ENCODE peak calls at places on chromosomes 11 and 22, in five cellular contexts. H is GM12878, A is H1, C is K562, U is HepG2. S is an unnamed sample.

GRCh38 chr11:65854871-65855837 is 2.8 kb downstream of the CFL1 start:
- DNase-seq in H (no peak), A (no peak), C (no peak), U (no peak), S (no peak)

GRCh38 chr11:22875869-22876473 is 15.7 kb upstream of the CCDC179 start:
- DNase-seq in H (peak; percentile 38), A (no peak), C (peak; percentile 60), U (peak; percentile 85), S (peak; percentile 44)

GRCh38 chr11:61966673-61967176 is 709 bp downstream of the FTH1 start:
- DNase-seq in H (no peak), A (no peak), C (peak; percentile 81), U (no peak), S (no peak)

GRCh38 chr11:57567512-57568329 is at the start of gene UBE2L6:
- DNase-seq in H (no peak), A (no peak), C (peak; percentile 82), U (no peak), S (peak; percentile 91)

GRCh38 chr11:2803186-2804057 is 82.2 kb downstream of the CDKN1C start:
- DNase-seq in H (no peak), A (no peak), C (no peak), U (no peak), S (peak; percentile 11)

GRCh38 chr11:114137054-114137453 is 77.5 kb downstream of the ZBTB16 start:
- DNase-seq in H (no peak), A (no peak), C (no peak), U (no peak), S (no peak)

GRCh38 chr11:2930705-2931415 is 1.6 kb upstream of the PHLDA2 start:
- DNase-seq in H (peak; percentile 16), A (peak; percentile 83), C (peak; percentile 70), U (peak; percentile 68), S (peak; percentile 95)

GRCh38 chr11:1748467-1749019 is 1.9 kb downstream of the IFITM10 start:
- DNase-seq in H (no peak), A (no peak), C (no peak), U (no peak), S (no peak)

GRCh38 chr11:19947521-19948114 is 212.7 kb downstream of the DBX1 start:
- DNase-seq in H (no peak), A (no peak), C (no peak), U (no peak), S (no peak)

GRCh38 chr11:8060146-8060719 is 20.8 kb upstream of the TUB start:
- DNase-seq in H (no peak), A (no peak), C (no peak), U (no peak), S (no peak)

GRCh38 chr11:86135319-86135714 is 66.4 kb upstream of the PICALM start:
- DNase-seq in H (no peak), A (no peak), C (no peak), U (no peak), S (no peak)

GRCh38 chr11:95863486-95864140 is 60.3 kb downstream of the MTMR2 start:
- DNase-seq in H (no peak), A (no peak), C (no peak), U (no peak), S (no peak)

GRCh38 chr11:86291466-86292262 is 10.4 kb upstream of the HIKESHI start:
- DNase-seq in H (peak; percentile 27), A (no peak), C (peak; percentile 67), U (peak; percentile 70), S (peak; percentile 60)

GRCh38 chr11:72397333-72397732 is 37.0 kb downstream of the CLPB start:
- DNase-seq in H (no peak), A (no peak), C (no peak), U (no peak), S (no peak)

GRCh38 chr11:46664612-46665011 is 35.8 kb downstream of the ARHGAP1 start:
- DNase-seq in H (no peak), A (no peak), C (peak; percentile 73), U (no peak), S (no peak)

GRCh38 chr22:37560682-37561208 is 465 bp downstream of the CDC42EP1 start:
- DNase-seq in H (no peak), A (no peak), C (peak; percentile 39), U (no peak), S (no peak)

GRCh38 chr11:130214861-130215530 is 55.4 kb downstream of the ST14 start:
- DNase-seq in H (no peak), A (no peak), C (no peak), U (no peak), S (peak; percentile 3)

GRCh38 chr11:22432331-22433065 is 94.3 kb downstream of the SLC17A6 start:
- DNase-seq in H (no peak), A (no peak), C (no peak), U (no peak), S (peak; percentile 74)

GRCh38 chr22:24444729-24445466 is 17.5 kb downstream of the ADORA2A start:
- DNase-seq in H (no peak), A (no peak), C (no peak), U (no peak), S (no peak)

GRCh38 chr11:31958086-31958735 is 132.7 kb upstream of the RCN1 start:
- DNase-seq in H (peak; percentile 9), A (peak; percentile 47), C (peak; percentile 72), U (peak; percentile 15), S (peak; percentile 90)

DNA sequence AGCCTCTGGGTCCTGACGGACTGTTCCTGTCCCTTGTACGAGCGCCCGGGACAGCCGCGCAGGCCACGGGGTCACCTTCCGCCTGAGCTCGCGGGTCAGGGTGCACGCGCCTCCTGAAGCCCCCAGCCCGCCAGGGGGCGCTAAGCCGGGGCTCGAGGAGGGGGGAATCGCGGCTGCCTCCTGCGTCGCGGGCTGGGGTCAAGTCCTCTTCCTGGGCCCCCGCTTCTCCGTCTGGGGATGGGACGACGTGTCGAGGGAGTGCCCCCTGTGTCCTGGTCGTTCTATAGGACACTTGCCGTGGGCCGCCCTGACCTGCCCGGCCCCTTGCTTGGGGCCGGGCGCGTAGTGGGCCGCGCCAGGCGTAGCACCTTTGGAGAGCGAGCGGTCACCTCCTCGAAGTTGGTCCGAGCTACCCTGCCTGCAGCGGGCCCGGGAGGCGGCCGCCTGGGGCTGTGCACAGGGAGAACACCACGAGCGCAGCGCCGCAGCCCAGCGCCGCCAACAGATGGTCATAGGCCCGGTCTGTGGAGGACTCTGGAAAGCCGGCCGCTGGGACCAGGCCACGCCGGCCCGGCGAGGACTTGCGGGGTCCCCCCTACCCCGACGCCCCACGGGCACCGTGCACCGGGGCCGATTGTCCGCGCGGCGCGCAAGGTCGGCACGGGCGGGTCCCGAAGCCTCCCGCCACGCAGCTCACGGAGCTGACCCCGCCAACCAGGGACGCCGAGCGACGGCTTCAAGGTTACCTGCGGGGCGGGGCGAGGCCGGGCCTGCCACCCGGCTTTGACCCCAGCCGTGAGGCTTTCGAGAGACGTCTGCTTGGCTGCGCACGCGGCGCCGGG is 2.7 kb upstream of the WNT11 start:
- DNase-seq in H (no peak), A (no peak), C (no peak), U (peak; percentile 56), S (peak; percentile 84)
- TF ChIP-seq MAX in H (no peak), A (peak; percentile 76), C (no peak), U (peak; percentile 83), S (peak; percentile 82)

GRCh38 chr11:123579482-123579812 is 75.0 kb downstream of the SCN3B start:
- DNase-seq in H (no peak), A (no peak), C (no peak), U (no peak), S (no peak)

GRCh38 chr11:123578778-123579481 is 75.5 kb downstream of the SCN3B start:
- DNase-seq in H (no peak), A (no peak), C (no peak), U (no peak), S (no peak)

GRCh38 chr11:123580137-123580536 is 74.3 kb downstream of the SCN3B start:
- DNase-seq in H (no peak), A (no peak), C (no peak), U (no peak), S (no peak)

GRCh38 chr11:123581651-123582399 is 72.6 kb downstream of the SCN3B start:
- DNase-seq in H (no peak), A (no peak), C (no peak), U (no peak), S (no peak)

DNA sequence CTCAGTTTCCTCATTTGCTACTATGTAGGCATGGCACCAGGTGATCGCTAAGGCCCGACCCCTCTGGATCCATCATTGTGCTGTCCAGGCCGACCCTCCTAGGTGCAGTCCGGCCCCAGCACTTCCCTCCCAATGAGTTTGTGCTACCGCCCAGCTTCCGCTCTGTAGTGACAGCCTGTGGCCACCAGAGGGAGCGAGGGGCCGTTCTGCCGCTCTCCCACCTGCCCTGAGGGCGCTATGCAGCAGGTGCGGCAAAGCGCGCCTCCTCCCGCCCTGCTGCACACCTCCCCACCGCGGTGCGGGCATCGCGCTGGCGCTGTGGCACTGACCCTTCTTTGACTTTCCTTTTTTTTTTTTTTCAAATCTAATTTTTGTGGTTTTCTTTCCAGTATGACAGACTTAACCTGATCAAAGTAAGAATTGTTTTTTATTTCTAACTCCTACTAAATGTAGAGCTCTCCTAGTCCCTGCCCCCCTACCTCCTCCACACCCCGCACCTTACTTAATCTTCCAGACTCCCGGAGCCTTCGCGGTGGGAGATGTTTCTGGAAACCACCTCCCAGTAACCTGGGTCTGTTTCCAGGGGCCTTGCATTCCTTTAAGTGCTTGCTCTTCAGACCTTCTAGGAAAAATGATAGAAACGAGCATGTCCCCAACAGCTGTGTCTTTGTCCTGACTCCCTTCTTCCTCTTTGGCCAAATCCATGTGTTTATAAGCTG is 73.7 kb downstream of the SCN3B start:
- DNase-seq in H (no peak), A (peak; percentile 67), C (peak; percentile 73), U (peak; percentile 33), S (peak; percentile 91)
- TF ChIP-seq CREB1 in H (peak; percentile 23), A (peak; percentile 69), C (no peak), U (no peak), S (no peak)

DNA sequence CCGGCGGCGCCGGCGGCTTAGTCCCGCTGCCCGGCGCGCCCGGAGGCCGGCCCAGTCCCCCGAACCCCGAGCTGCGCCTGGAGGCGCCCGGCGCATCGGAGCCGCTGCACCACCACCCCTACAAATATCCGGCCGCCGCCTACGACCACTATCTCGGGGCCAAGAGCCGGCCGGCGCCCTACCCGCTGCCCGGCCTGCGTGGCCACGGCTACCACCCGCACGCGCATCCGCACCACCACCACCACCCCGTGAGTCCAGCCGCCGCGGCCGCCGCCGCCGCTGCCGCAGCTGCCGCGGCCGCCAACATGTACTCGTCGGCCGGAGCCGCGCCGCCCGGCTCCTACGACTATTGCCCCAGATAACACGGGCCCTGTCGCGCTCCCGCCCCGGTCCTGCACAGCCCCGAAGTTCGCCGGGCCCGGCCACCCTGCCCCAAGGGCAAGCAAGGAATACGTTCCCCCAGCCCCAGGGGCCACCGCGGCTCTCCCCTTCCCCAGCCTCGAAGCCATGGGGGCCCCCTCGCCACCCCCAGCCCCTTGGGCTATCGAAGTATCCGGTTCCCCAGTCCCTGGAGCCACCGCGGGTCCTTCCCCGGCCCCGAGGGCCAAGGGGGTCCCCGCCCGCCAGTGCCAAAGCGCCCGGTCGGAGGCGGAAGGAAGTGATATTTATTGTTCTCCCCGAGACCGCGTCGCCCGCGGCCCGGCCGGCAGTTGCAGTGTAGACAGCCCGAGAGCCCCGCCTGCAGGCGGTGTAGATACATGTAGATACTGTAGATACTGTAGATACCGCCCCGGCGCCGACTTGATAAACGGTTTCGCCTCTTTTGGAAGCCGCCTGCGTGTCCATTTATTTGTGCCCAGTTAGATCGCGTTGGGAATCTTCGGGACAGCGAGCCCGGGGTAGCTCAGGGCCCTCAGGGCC is 6.2 kb downstream of the TBX1 start:
- DNase-seq in H (no peak), A (no peak), C (peak; percentile 82), U (no peak), S (peak; percentile 73)
- TF ChIP-seq MAX in H (no peak), A (no peak), C (no peak), U (no peak), S (no peak)

GRCh38 chr22:29877620-29878019 is 5.4 kb upstream of the MTMR3 start:
- DNase-seq in H (no peak), A (no peak), C (no peak), U (no peak), S (no peak)
- TF ChIP-seq CREB1 in H (no peak), A (no peak), C (no peak), U (no peak), S (no peak)

GRCh38 chr22:27801197-27801615 is 350 bp downstream of the MN1 start:
- DNase-seq in H (no peak), A (no peak), C (no peak), U (no peak), S (peak; percentile 58)
- TF ChIP-seq MAX in H (no peak), A (peak; percentile 48), C (no peak), U (no peak), S (no peak)